ENCODE peak calls at places on chromosomes 2 and 18, in seven cellular contexts. One of them, this sample, is unnamed.

GRCh38 chr2:206939340-206939739 is at the start of gene CPO:
- DNase-seq in dorsolateral prefrontal cortex: no peak
- DNase-seq in lower lobe of right lung: no peak
- DNase-seq in AG09309: no peak
- DNase-seq in AG04450: no peak
- DNase-seq in IMR-90: no peak
- DNase-seq in astrocyte of the spinal cord: no peak
- DNase-seq in this sample: no peak

GRCh38 chr2:65662654-65663432 is 230.4 kb upstream of the SPRED2 start:
- DNase-seq in AG04450: peak
- DNase-seq in AG09309: peak
- DNase-seq in dorsolateral prefrontal cortex: no peak
- DNase-seq in astrocyte of the spinal cord: peak
- DNase-seq in IMR-90: peak
- DNase-seq in lower lobe of right lung: no peak
- DNase-seq in this sample: peak

GRCh38 chr2:153536105-153536504 is 57.5 kb upstream of the RPRM start:
- DNase-seq in AG09309: no peak
- DNase-seq in dorsolateral prefrontal cortex: no peak
- DNase-seq in AG04450: no peak
- DNase-seq in IMR-90: no peak
- DNase-seq in lower lobe of right lung: no peak
- DNase-seq in astrocyte of the spinal cord: no peak
- DNase-seq in this sample: no peak

GRCh38 chr18:74632088-74632679 is 34.5 kb downstream of the ZNF407 start:
- DNase-seq in AG04450: no peak
- DNase-seq in IMR-90: no peak
- DNase-seq in lower lobe of right lung: no peak
- DNase-seq in astrocyte of the spinal cord: no peak
- DNase-seq in AG09309: no peak
- DNase-seq in dorsolateral prefrontal cortex: no peak
- DNase-seq in this sample: no peak

GRCh38 chr18:59276047-59276446 is 2.8 kb upstream of the RAX start:
- DNase-seq in lower lobe of right lung: no peak
- DNase-seq in IMR-90: no peak
- DNase-seq in astrocyte of the spinal cord: no peak
- DNase-seq in AG09309: no peak
- DNase-seq in AG04450: no peak
- DNase-seq in dorsolateral prefrontal cortex: no peak
- DNase-seq in this sample: no peak

GRCh38 chr2:20604401-20604911 is 46.4 kb downstream of the HS1BP3 start:
- DNase-seq in AG09309: no peak
- DNase-seq in dorsolateral prefrontal cortex: peak
- DNase-seq in astrocyte of the spinal cord: no peak
- DNase-seq in AG04450: no peak
- DNase-seq in IMR-90: no peak
- DNase-seq in lower lobe of right lung: no peak
- DNase-seq in this sample: no peak

GRCh38 chr2:79511320-79511951 is 1.4 kb upstream of the CTNNA2 start:
- DNase-seq in AG04450: no peak
- DNase-seq in astrocyte of the spinal cord: peak
- DNase-seq in dorsolateral prefrontal cortex: no peak
- DNase-seq in AG09309: no peak
- DNase-seq in IMR-90: peak
- DNase-seq in lower lobe of right lung: peak
- DNase-seq in this sample: peak

GRCh38 chr2:714005-714741 is 37.0 kb upstream of the TMEM18 start:
- DNase-seq in AG09309: peak
- DNase-seq in IMR-90: peak
- DNase-seq in dorsolateral prefrontal cortex: no peak
- DNase-seq in lower lobe of right lung: no peak
- DNase-seq in astrocyte of the spinal cord: peak
- DNase-seq in AG04450: peak
- DNase-seq in this sample: peak

GRCh38 chr18:67590571-67591141 is 74.1 kb upstream of the DSEL start:
- DNase-seq in AG09309: no peak
- DNase-seq in dorsolateral prefrontal cortex: no peak
- DNase-seq in IMR-90: peak
- DNase-seq in lower lobe of right lung: no peak
- DNase-seq in astrocyte of the spinal cord: peak
- DNase-seq in AG04450: no peak
- DNase-seq in this sample: peak

GRCh38 chr2:159249955-159250723 is 36.4 kb downstream of the WDSUB1 start:
- DNase-seq in lower lobe of right lung: peak
- DNase-seq in dorsolateral prefrontal cortex: no peak
- DNase-seq in AG04450: no peak
- DNase-seq in astrocyte of the spinal cord: peak
- DNase-seq in IMR-90: peak
- DNase-seq in AG09309: peak
- DNase-seq in this sample: peak

GRCh38 chr2:128324008-128324896 is 5.6 kb upstream of the HS6ST1 start:
- DNase-seq in astrocyte of the spinal cord: no peak
- DNase-seq in dorsolateral prefrontal cortex: no peak
- DNase-seq in AG04450: no peak
- DNase-seq in IMR-90: no peak
- DNase-seq in lower lobe of right lung: no peak
- DNase-seq in AG09309: no peak
- DNase-seq in this sample: no peak

GRCh38 chr2:138020432-138020831 is 56.2 kb downstream of the HNMT start:
- DNase-seq in IMR-90: no peak
- DNase-seq in astrocyte of the spinal cord: no peak
- DNase-seq in AG09309: no peak
- DNase-seq in dorsolateral prefrontal cortex: no peak
- DNase-seq in lower lobe of right lung: no peak
- DNase-seq in AG04450: no peak
- DNase-seq in this sample: no peak

GRCh38 chr2:112317303-112318158 is 42.1 kb downstream of the ZC3H6 start:
- DNase-seq in lower lobe of right lung: no peak
- DNase-seq in dorsolateral prefrontal cortex: no peak
- DNase-seq in IMR-90: peak
- DNase-seq in AG09309: no peak
- DNase-seq in AG04450: no peak
- DNase-seq in astrocyte of the spinal cord: no peak
- DNase-seq in this sample: peak

GRCh38 chr18:77645170-77645872 is 395.7 kb downstream of the GALR1 start:
- DNase-seq in IMR-90: no peak
- DNase-seq in AG04450: no peak
- DNase-seq in astrocyte of the spinal cord: no peak
- DNase-seq in dorsolateral prefrontal cortex: no peak
- DNase-seq in lower lobe of right lung: no peak
- DNase-seq in AG09309: no peak
- DNase-seq in this sample: no peak

GRCh38 chr2:31446848-31447247 is 32.3 kb upstream of the XDH start:
- DNase-seq in lower lobe of right lung: no peak
- DNase-seq in AG04450: no peak
- DNase-seq in AG09309: peak
- DNase-seq in IMR-90: peak
- DNase-seq in astrocyte of the spinal cord: peak
- DNase-seq in dorsolateral prefrontal cortex: no peak
- DNase-seq in this sample: peak

GRCh38 chr2:126889501-126890135 is 9.1 kb upstream of the TEX51 start:
- DNase-seq in lower lobe of right lung: no peak
- DNase-seq in astrocyte of the spinal cord: no peak
- DNase-seq in AG09309: no peak
- DNase-seq in AG04450: no peak
- DNase-seq in dorsolateral prefrontal cortex: no peak
- DNase-seq in IMR-90: no peak
- DNase-seq in this sample: no peak

GRCh38 chr2:105747254-105747909 is 2.7 kb downstream of the NCK2 start:
- DNase-seq in AG04450: no peak
- DNase-seq in dorsolateral prefrontal cortex: no peak
- DNase-seq in lower lobe of right lung: no peak
- DNase-seq in IMR-90: peak
- DNase-seq in AG09309: no peak
- DNase-seq in astrocyte of the spinal cord: no peak
- DNase-seq in this sample: no peak

GRCh38 chr2:105747997-105748396 is 3.3 kb downstream of the NCK2 start:
- DNase-seq in AG04450: no peak
- DNase-seq in AG09309: no peak
- DNase-seq in dorsolateral prefrontal cortex: no peak
- DNase-seq in astrocyte of the spinal cord: no peak
- DNase-seq in IMR-90: peak
- DNase-seq in lower lobe of right lung: no peak
- DNase-seq in this sample: no peak

GRCh38 chr2:105744091-105744908 is 412 bp upstream of the NCK2 start:
- DNase-seq in astrocyte of the spinal cord: peak
- DNase-seq in AG09309: no peak
- DNase-seq in IMR-90: peak
- DNase-seq in dorsolateral prefrontal cortex: peak
- DNase-seq in lower lobe of right lung: peak
- DNase-seq in AG04450: no peak
- DNase-seq in this sample: peak

GRCh38 chr2:105744909-105745853 is at the start of gene NCK2:
- DNase-seq in AG04450: no peak
- DNase-seq in IMR-90: peak
- DNase-seq in lower lobe of right lung: peak
- DNase-seq in dorsolateral prefrontal cortex: no peak
- DNase-seq in astrocyte of the spinal cord: peak
- DNase-seq in AG09309: no peak
- DNase-seq in this sample: peak

DNA sequence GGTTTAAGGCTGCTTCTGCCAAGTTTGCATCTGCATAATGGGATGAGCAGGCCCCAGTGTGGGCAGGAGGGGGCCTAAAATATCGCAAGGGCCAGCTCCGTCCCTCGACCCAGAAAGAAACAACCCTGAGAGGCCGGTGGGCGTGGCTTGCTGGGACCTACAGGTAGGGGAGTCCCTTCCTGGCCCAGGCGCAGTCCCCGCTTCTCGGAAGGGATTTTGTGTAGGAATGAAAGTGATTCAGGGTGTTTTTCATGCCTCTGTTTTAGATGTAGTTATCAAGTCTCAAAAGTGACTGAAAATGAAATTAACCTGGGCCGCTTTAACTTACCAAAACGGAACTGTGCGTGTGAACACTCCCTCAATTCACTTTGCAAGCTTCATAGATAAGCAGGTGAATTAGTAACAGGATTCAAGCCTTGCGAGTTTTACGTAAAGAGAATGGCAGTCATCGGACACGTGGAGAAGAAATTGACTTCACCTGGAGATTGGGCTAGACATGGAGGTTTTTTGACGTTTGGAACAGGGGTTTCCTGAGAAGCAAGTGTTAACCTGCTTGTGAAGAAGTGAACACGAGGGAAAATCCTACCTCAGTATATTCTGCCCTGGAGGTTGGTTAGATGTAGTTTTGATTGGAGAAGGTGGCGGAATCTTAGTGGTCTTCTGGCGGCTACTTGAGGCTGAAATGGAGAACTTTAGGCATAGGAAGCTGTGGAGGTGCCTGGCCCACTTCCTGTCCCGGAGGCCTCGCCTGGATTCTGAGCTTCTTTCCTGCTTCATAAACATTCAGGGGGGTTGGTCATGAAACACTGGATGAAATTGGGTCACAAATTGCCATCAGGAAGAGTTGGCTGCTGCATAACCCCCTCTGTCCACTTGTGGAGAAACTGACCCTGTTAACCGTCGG is 1.7 kb downstream of the NCK2 start:
- DNase-seq in AG09309: no peak
- DNase-seq in lower lobe of right lung: peak
- DNase-seq in astrocyte of the spinal cord: no peak
- DNase-seq in dorsolateral prefrontal cortex: no peak
- DNase-seq in AG04450: no peak
- DNase-seq in IMR-90: no peak
- DNase-seq in this sample: no peak
- TF ChIP-seq CTCF in AG09309: no peak
- TF ChIP-seq CTCF in lower lobe of right lung: no peak
- TF ChIP-seq CTCF in astrocyte of the spinal cord: no peak
- TF ChIP-seq CTCF in dorsolateral prefrontal cortex: no peak
- TF ChIP-seq CTCF in AG04450: no peak
- TF ChIP-seq CTCF in IMR-90: no peak
- TF ChIP-seq CTCF in this sample: no peak

DNA sequence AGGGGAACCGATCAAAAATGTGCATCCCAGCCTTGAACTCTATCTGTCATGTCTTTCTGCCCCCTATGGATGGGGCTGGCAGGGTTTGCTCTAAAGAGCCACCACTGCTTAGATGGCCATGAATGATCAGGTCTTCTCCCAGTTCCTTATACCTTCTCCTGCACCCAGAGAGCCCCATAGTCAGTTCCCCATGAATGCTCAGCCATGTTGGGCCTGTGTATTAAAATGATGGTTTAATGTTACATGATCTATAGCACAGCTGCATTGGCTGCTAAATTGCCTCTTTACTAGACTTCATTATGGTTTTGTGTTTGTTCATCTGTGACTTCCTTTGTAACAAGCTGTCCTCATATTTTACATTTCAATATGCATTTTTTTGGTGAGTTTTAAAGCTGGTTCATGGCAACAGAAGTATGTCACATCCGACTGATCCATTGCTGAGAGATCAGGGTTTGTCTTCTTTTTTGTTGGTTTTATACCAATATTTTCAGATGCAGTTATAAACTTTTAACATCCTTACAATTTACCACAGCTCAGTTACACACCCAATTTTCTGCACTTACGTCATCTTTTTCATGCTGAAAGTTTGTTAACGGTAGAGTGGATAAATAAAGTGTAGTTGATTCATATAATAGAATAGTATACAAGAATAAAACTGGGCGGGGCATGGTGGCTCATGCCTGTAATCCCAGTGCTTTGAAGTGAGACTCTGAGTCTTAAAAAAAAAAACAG is 56.4 kb upstream of the SMAD2 start:
- DNase-seq in lower lobe of right lung: no peak
- DNase-seq in AG09309: no peak
- DNase-seq in astrocyte of the spinal cord: no peak
- DNase-seq in AG04450: no peak
- DNase-seq in IMR-90: no peak
- DNase-seq in dorsolateral prefrontal cortex: no peak
- DNase-seq in this sample: no peak
- H3K4me3 ChIP-seq in lower lobe of right lung: no peak
- H3K4me3 ChIP-seq in AG09309: no peak
- H3K4me3 ChIP-seq in astrocyte of the spinal cord: no peak
- H3K4me3 ChIP-seq in AG04450: no peak
- H3K4me3 ChIP-seq in IMR-90: no peak
- H3K4me3 ChIP-seq in dorsolateral prefrontal cortex: no peak
- H3K4me3 ChIP-seq in this sample: no peak

GRCh38 chr18:24402209-24402785 is 4.7 kb upstream of the OSBPL1A start:
- DNase-seq in IMR-90: no peak
- DNase-seq in astrocyte of the spinal cord: no peak
- DNase-seq in dorsolateral prefrontal cortex: no peak
- DNase-seq in lower lobe of right lung: no peak
- DNase-seq in AG09309: no peak
- DNase-seq in AG04450: no peak
- DNase-seq in this sample: no peak
- TF ChIP-seq CTCF in IMR-90: peak
- TF ChIP-seq CTCF in astrocyte of the spinal cord: peak
- TF ChIP-seq CTCF in dorsolateral prefrontal cortex: peak
- TF ChIP-seq CTCF in lower lobe of right lung: peak
- TF ChIP-seq CTCF in AG09309: peak
- TF ChIP-seq CTCF in AG04450: peak
- TF ChIP-seq CTCF in this sample: peak

GRCh38 chr2:144570566-144570965 is 50.6 kb upstream of the ZEB2 start:
- DNase-seq in dorsolateral prefrontal cortex: no peak
- DNase-seq in AG09309: no peak
- DNase-seq in IMR-90: no peak
- DNase-seq in astrocyte of the spinal cord: no peak
- DNase-seq in lower lobe of right lung: no peak
- DNase-seq in AG04450: no peak
- DNase-seq in this sample: no peak

GRCh38 chr2:144572977-144573376 is 53.1 kb upstream of the ZEB2 start:
- DNase-seq in IMR-90: no peak
- DNase-seq in dorsolateral prefrontal cortex: no peak
- DNase-seq in AG09309: no peak
- DNase-seq in AG04450: no peak
- DNase-seq in lower lobe of right lung: no peak
- DNase-seq in astrocyte of the spinal cord: no peak
- DNase-seq in this sample: no peak

GRCh38 chr2:144571770-144572169 is 51.9 kb upstream of the ZEB2 start:
- DNase-seq in dorsolateral prefrontal cortex: no peak
- DNase-seq in lower lobe of right lung: no peak
- DNase-seq in astrocyte of the spinal cord: no peak
- DNase-seq in AG09309: no peak
- DNase-seq in AG04450: no peak
- DNase-seq in IMR-90: no peak
- DNase-seq in this sample: no peak

GRCh38 chr2:144567745-144568144 is 47.8 kb upstream of the ZEB2 start:
- DNase-seq in dorsolateral prefrontal cortex: no peak
- DNase-seq in lower lobe of right lung: no peak
- DNase-seq in astrocyte of the spinal cord: no peak
- DNase-seq in IMR-90: no peak
- DNase-seq in AG09309: no peak
- DNase-seq in AG04450: no peak
- DNase-seq in this sample: no peak
- H3K4me3 ChIP-seq in dorsolateral prefrontal cortex: no peak
- H3K4me3 ChIP-seq in lower lobe of right lung: no peak
- H3K4me3 ChIP-seq in astrocyte of the spinal cord: no peak
- H3K4me3 ChIP-seq in IMR-90: no peak
- H3K4me3 ChIP-seq in AG09309: no peak
- H3K4me3 ChIP-seq in AG04450: no peak
- H3K4me3 ChIP-seq in this sample: no peak

This sample was measured in fibroblast of the aortic adventitia.